ENCODE peak calls at places on chromosome 19, in five cellular contexts. One of them, this sample, is unnamed.

GRCh38 chr19:49638360-49638759 is 1.6 kb downstream of the RRAS start:
- DNase-seq in esophagus muscularis mucosa: no peak
- DNase-seq in right lobe of liver: no peak
- DNase-seq in H1: no peak
- DNase-seq in GM12878: no peak
- DNase-seq in this sample: no peak

GRCh38 chr19:45528744-45529453 is 21.6 kb downstream of the VASP start:
- DNase-seq in esophagus muscularis mucosa: no peak
- DNase-seq in right lobe of liver: no peak
- DNase-seq in H1: peak
- DNase-seq in GM12878: no peak
- DNase-seq in this sample: peak

GRCh38 chr19:35715355-35715809 is 2.4 kb upstream of the KMT2B start:
- DNase-seq in esophagus muscularis mucosa: no peak
- DNase-seq in right lobe of liver: no peak
- DNase-seq in H1: no peak
- DNase-seq in GM12878: no peak
- DNase-seq in this sample: no peak

GRCh38 chr19:5519076-5519475 is 48.7 kb downstream of the TINCR start:
- DNase-seq in esophagus muscularis mucosa: no peak
- DNase-seq in right lobe of liver: no peak
- DNase-seq in H1: no peak
- DNase-seq in GM12878: no peak
- DNase-seq in this sample: no peak

GRCh38 chr19:23378948-23379347 is 16.3 kb downstream of the ZNF91 start:
- DNase-seq in esophagus muscularis mucosa: no peak
- DNase-seq in right lobe of liver: no peak
- DNase-seq in H1: no peak
- DNase-seq in GM12878: no peak
- DNase-seq in this sample: no peak

GRCh38 chr19:7497292-7497691 is 8.5 kb upstream of the PEX11G start:
- DNase-seq in esophagus muscularis mucosa: no peak
- DNase-seq in right lobe of liver: no peak
- DNase-seq in H1: no peak
- DNase-seq in GM12878: no peak
- DNase-seq in this sample: no peak

GRCh38 chr19:4913996-4914735 is 4.9 kb downstream of the UHRF1 start:
- DNase-seq in esophagus muscularis mucosa: no peak
- DNase-seq in right lobe of liver: no peak
- DNase-seq in H1: no peak
- DNase-seq in GM12878: no peak
- DNase-seq in this sample: no peak

GRCh38 chr19:43532571-43532961 is 422 bp upstream of the ZNF575 start:
- DNase-seq in esophagus muscularis mucosa: no peak
- DNase-seq in right lobe of liver: no peak
- DNase-seq in H1: no peak
- DNase-seq in GM12878: no peak
- DNase-seq in this sample: peak

GRCh38 chr19:2771786-2772674 is 11.0 kb downstream of the SGTA start:
- DNase-seq in esophagus muscularis mucosa: no peak
- DNase-seq in right lobe of liver: no peak
- DNase-seq in H1: no peak
- DNase-seq in GM12878: no peak
- DNase-seq in this sample: no peak

GRCh38 chr19:35673121-35673804 is 6.9 kb downstream of the UPK1A start:
- DNase-seq in esophagus muscularis mucosa: no peak
- DNase-seq in right lobe of liver: no peak
- DNase-seq in H1: peak
- DNase-seq in GM12878: no peak
- DNase-seq in this sample: peak

GRCh38 chr19:44745386-44745831 is 3.1 kb upstream of the BCL3 start:
- DNase-seq in esophagus muscularis mucosa: peak
- DNase-seq in right lobe of liver: peak
- DNase-seq in H1: no peak
- DNase-seq in GM12878: no peak
- DNase-seq in this sample: peak

GRCh38 chr19:50427997-50428425 is 4.7 kb upstream of the MYBPC2 start:
- DNase-seq in esophagus muscularis mucosa: peak
- DNase-seq in right lobe of liver: peak
- DNase-seq in H1: peak
- DNase-seq in GM12878: no peak
- DNase-seq in this sample: peak

GRCh38 chr19:3671680-3672574 is 28.3 kb downstream of the PIP5K1C start:
- DNase-seq in esophagus muscularis mucosa: no peak
- DNase-seq in right lobe of liver: no peak
- DNase-seq in H1: no peak
- DNase-seq in GM12878: no peak
- DNase-seq in this sample: no peak

GRCh38 chr19:47778954-47779351 is 450 bp downstream of the SELENOW start:
- DNase-seq in esophagus muscularis mucosa: no peak
- DNase-seq in right lobe of liver: peak
- DNase-seq in H1: no peak
- DNase-seq in GM12878: no peak
- DNase-seq in this sample: no peak

GRCh38 chr19:14333101-14333871 is 48.0 kb upstream of the ADGRE5 start:
- DNase-seq in esophagus muscularis mucosa: no peak
- DNase-seq in right lobe of liver: no peak
- DNase-seq in H1: peak
- DNase-seq in GM12878: no peak
- DNase-seq in this sample: no peak

GRCh38 chr19:38304866-38305429 is 897 bp downstream of the C19orf33 start:
- DNase-seq in esophagus muscularis mucosa: no peak
- DNase-seq in right lobe of liver: no peak
- DNase-seq in H1: peak
- DNase-seq in GM12878: no peak
- DNase-seq in this sample: no peak

GRCh38 chr19:5154129-5154798 is 185.4 kb downstream of the KDM4B start:
- DNase-seq in esophagus muscularis mucosa: no peak
- DNase-seq in right lobe of liver: peak
- DNase-seq in H1: peak
- DNase-seq in GM12878: no peak
- DNase-seq in this sample: peak

DNA sequence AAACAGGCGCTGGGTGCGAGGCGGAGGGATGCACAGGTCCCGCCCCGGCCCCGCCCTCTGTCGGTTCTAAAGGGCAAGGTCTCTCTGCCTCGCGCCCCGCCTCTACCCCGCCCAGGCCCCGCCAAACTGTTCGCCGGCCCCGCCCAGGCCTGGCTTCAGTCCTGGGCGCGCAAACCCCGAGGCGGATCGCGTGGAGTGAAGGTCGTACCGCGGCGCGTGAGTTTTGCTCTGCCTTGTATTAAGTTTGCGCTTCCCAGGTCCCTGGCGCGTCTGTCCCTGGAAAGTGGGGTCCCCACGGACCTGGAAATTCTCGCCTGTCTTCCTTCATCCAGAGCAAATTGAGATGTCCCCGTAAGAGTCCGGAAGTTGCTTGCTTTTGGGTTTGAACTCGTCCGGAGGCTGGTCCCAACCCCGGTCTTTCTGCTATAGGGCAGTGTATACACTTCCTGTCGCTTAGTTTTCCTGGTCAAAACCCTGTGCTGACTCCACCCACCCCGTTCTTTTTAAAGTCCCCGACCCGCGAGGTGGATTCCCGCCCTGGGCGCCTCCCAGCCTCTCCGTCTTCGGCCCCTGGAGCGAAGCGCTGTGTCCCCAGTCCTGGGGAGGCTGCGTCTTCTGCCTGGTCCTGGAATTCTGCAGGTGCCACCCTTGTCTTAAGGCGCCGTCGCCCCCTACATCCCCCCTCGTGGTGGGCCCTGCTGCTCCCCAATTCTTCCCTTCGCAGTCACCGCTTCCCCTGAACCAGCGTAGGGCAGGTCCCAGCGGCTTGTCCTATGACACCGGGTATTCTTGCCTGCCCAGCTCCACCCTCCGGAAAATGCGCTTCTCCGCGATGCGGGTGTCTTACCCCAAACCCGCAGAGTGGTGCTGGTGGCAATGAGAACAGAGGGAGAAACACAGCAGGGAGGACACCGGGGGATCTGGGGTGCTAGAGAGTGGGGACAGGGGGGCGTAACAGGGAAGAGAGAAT is 8.6 kb downstream of the ZNF808 start:
- DNase-seq in esophagus muscularis mucosa: peak
- DNase-seq in right lobe of liver: peak
- DNase-seq in H1: peak
- DNase-seq in GM12878: peak
- DNase-seq in this sample: peak
- TF ChIP-seq POLR2A in esophagus muscularis mucosa: no peak
- TF ChIP-seq POLR2A in right lobe of liver: no peak
- TF ChIP-seq POLR2A in H1: peak
- TF ChIP-seq POLR2A in GM12878: peak
- TF ChIP-seq POLR2A in this sample: peak

GRCh38 chr19:55080121-55080914 is 4.6 kb downstream of the EPS8L1 start:
- DNase-seq in esophagus muscularis mucosa: no peak
- DNase-seq in right lobe of liver: peak
- DNase-seq in H1: peak
- DNase-seq in GM12878: no peak
- DNase-seq in this sample: peak

GRCh38 chr19:55082023-55082851 is 6.6 kb downstream of the EPS8L1 start:
- DNase-seq in esophagus muscularis mucosa: no peak
- DNase-seq in right lobe of liver: no peak
- DNase-seq in H1: peak
- DNase-seq in GM12878: no peak
- DNase-seq in this sample: peak

GRCh38 chr19:55079400-55080038 is 3.9 kb downstream of the EPS8L1 start:
- DNase-seq in esophagus muscularis mucosa: no peak
- DNase-seq in right lobe of liver: no peak
- DNase-seq in H1: no peak
- DNase-seq in GM12878: no peak
- DNase-seq in this sample: no peak

GRCh38 chr19:55081773-55082022 is 6.0 kb downstream of the EPS8L1 start:
- DNase-seq in esophagus muscularis mucosa: no peak
- DNase-seq in right lobe of liver: no peak
- DNase-seq in H1: no peak
- DNase-seq in GM12878: no peak
- DNase-seq in this sample: no peak

GRCh38 chr19:55080915-55081772 is 5.5 kb downstream of the EPS8L1 start:
- DNase-seq in esophagus muscularis mucosa: no peak
- DNase-seq in right lobe of liver: peak
- DNase-seq in H1: peak
- DNase-seq in GM12878: peak
- DNase-seq in this sample: peak
- TF ChIP-seq POLR2A in esophagus muscularis mucosa: no peak
- TF ChIP-seq POLR2A in right lobe of liver: no peak
- TF ChIP-seq POLR2A in H1: no peak
- TF ChIP-seq POLR2A in GM12878: peak
- TF ChIP-seq POLR2A in this sample: no peak

DNA sequence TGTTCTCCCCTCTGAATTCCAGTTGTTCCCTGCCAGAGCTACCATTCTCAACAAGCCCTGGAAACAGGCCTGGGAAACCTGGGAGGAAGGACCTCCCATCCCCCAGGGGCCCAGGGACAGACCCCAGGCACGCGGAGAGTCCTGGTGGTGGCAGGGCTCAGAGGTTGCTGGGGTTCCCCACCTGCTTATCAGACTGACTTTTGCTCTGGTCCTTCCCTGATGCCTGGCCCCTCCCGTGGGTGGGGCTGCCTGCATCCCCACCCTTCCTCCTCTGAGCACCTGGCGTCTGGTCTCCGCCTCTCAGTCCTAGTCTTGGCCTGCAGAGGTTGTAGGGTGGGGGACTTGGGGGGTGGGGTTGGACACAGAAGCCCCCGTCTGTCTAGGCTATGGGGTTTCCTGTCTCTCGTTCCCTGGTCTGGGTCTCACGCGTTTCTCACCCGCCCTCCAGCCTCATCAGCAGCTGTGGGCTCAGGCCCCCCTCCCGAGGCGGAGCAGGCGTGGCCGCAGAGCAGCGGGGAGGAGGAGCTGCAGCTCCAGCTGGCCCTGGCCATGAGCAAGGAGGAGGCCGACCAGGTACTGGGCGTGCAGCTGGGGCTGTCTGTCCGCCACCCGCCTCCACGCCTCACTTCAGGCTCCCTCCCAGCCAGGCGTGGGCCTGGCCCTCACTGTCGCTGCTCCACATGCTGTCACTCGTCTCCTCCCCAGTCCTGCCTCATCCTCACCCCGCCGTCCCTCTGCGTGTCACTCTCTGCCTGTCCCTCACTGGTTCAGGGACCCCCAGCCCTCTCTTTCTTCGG is 13.6 kb downstream of the EPN1 start:
- DNase-seq in esophagus muscularis mucosa: no peak
- DNase-seq in right lobe of liver: no peak
- DNase-seq in H1: no peak
- DNase-seq in GM12878: no peak
- DNase-seq in this sample: peak
- TF ChIP-seq POLR2A in esophagus muscularis mucosa: no peak
- TF ChIP-seq POLR2A in right lobe of liver: no peak
- TF ChIP-seq POLR2A in H1: no peak
- TF ChIP-seq POLR2A in GM12878: no peak
- TF ChIP-seq POLR2A in this sample: no peak

DNA sequence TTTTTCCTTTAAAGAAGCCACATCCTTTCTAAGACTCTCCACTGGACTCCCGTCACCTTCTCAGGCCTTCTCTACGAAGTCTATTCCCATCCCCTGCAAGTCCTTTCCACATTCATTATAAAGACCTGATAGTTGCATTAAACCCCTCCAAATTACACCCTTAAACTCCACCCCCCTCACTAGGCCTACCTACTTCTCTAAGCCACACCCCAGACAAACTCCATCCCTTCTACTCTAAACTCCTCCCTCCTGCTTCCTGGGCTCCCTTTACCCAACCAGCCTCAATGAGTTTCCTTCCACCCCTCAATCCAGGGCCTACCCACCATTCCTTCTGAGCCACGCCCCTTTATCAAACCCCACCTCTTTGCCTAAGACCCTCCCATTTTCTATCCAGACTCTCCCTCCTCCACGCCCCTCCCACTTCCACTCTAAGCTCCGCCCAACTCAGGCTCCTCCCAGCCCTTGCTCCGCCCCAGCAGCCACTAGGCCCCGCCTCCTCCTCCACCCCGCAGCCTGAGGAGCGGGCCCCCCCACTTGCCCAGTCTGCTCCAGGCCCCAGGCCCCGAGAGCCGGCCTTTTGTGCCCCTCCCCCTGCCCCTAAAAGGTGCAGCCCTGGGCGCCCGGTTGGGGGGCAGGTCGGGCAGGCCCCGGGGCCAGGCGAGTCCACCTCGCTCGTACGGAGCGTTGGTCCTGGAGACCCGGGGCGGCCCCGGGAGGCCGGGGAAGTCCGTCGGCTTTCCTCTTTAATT is 424 bp downstream of the FIZ1 start:
- DNase-seq in esophagus muscularis mucosa: peak
- DNase-seq in right lobe of liver: peak
- DNase-seq in H1: peak
- DNase-seq in GM12878: peak
- DNase-seq in this sample: peak
- TF ChIP-seq POLR2A in esophagus muscularis mucosa: no peak
- TF ChIP-seq POLR2A in right lobe of liver: peak
- TF ChIP-seq POLR2A in H1: peak
- TF ChIP-seq POLR2A in GM12878: peak
- TF ChIP-seq POLR2A in this sample: peak

This sample was measured in adrenal gland.